ENCODE peak calls at places on chromosome 22, in ten cellular contexts. One of them, this sample, is unnamed.

GRCh38 chr22:26565181-26565580 is 24.8 kb downstream of the TPST2 start:
- DNase-seq in activated naive CD8-positive, alpha-beta T cell treated with anti-CD3 and anti-CD28 coated beads, Interleukin-2, amount 50 U/mL, for 24 hours: no peak
- DNase-seq in brain microvascular endothelial cell: no peak
- DNase-seq in HTR-8/SVneo: no peak
- DNase-seq in endothelial cell: no peak
- DNase-seq in activated T-helper 1 cell treated with Interleukin-2 at 50 U/mL for 16 hours: no peak
- DNase-seq in cardiac fibroblast: no peak
- DNase-seq in substantia nigra: no peak
- DNase-seq in EL: no peak
- DNase-seq in LHCN-M2: no peak
- DNase-seq in this sample: no peak

GRCh38 chr22:43563571-43563970 is 151.8 kb downstream of the MPPED1 start:
- DNase-seq in substantia nigra: no peak
- DNase-seq in EL: no peak
- DNase-seq in cardiac fibroblast: no peak
- DNase-seq in activated naive CD8-positive, alpha-beta T cell treated with anti-CD3 and anti-CD28 coated beads, Interleukin-2, amount 50 U/mL, for 24 hours: no peak
- DNase-seq in HTR-8/SVneo: no peak
- DNase-seq in LHCN-M2: no peak
- DNase-seq in brain microvascular endothelial cell: no peak
- DNase-seq in endothelial cell: no peak
- DNase-seq in activated T-helper 1 cell treated with Interleukin-2 at 50 U/mL for 16 hours: no peak
- DNase-seq in this sample: no peak

GRCh38 chr22:17774206-17774927 is at the start of gene BID:
- DNase-seq in cardiac fibroblast: no peak
- DNase-seq in LHCN-M2: no peak
- DNase-seq in EL: peak; percentile 46
- DNase-seq in activated naive CD8-positive, alpha-beta T cell treated with anti-CD3 and anti-CD28 coated beads, Interleukin-2, amount 50 U/mL, for 24 hours: peak; percentile 38
- DNase-seq in brain microvascular endothelial cell: no peak
- DNase-seq in endothelial cell: no peak
- DNase-seq in activated T-helper 1 cell treated with Interleukin-2 at 50 U/mL for 16 hours: peak; percentile 38
- DNase-seq in substantia nigra: no peak
- DNase-seq in HTR-8/SVneo: no peak
- DNase-seq in this sample: no peak

GRCh38 chr22:20582520-20583361 is 75.3 kb downstream of the MED15 start:
- DNase-seq in activated T-helper 1 cell treated with Interleukin-2 at 50 U/mL for 16 hours: no peak
- DNase-seq in EL: no peak
- DNase-seq in endothelial cell: no peak
- DNase-seq in activated naive CD8-positive, alpha-beta T cell treated with anti-CD3 and anti-CD28 coated beads, Interleukin-2, amount 50 U/mL, for 24 hours: no peak
- DNase-seq in HTR-8/SVneo: no peak
- DNase-seq in substantia nigra: no peak
- DNase-seq in cardiac fibroblast: no peak
- DNase-seq in brain microvascular endothelial cell: no peak
- DNase-seq in LHCN-M2: no peak
- DNase-seq in this sample: no peak

GRCh38 chr22:35258144-35258988 is 1.1 kb downstream of the HMGXB4 start:
- DNase-seq in activated naive CD8-positive, alpha-beta T cell treated with anti-CD3 and anti-CD28 coated beads, Interleukin-2, amount 50 U/mL, for 24 hours: no peak
- DNase-seq in brain microvascular endothelial cell: no peak
- DNase-seq in HTR-8/SVneo: peak; percentile 7
- DNase-seq in endothelial cell: peak; percentile 17
- DNase-seq in substantia nigra: no peak
- DNase-seq in activated T-helper 1 cell treated with Interleukin-2 at 50 U/mL for 16 hours: no peak
- DNase-seq in EL: peak; percentile 38
- DNase-seq in cardiac fibroblast: peak; percentile 28
- DNase-seq in LHCN-M2: peak; percentile 20
- DNase-seq in this sample: no peak

GRCh38 chr22:28547132-28547842 is 132.4 kb downstream of the TTC28 start:
- DNase-seq in EL: peak; percentile 81
- DNase-seq in activated naive CD8-positive, alpha-beta T cell treated with anti-CD3 and anti-CD28 coated beads, Interleukin-2, amount 50 U/mL, for 24 hours: no peak
- DNase-seq in endothelial cell: no peak
- DNase-seq in substantia nigra: no peak
- DNase-seq in activated T-helper 1 cell treated with Interleukin-2 at 50 U/mL for 16 hours: no peak
- DNase-seq in cardiac fibroblast: peak; percentile 78
- DNase-seq in HTR-8/SVneo: peak; percentile 42
- DNase-seq in LHCN-M2: peak; percentile 29
- DNase-seq in brain microvascular endothelial cell: no peak
- DNase-seq in this sample: no peak

GRCh38 chr22:41504397-41504796 is 35.5 kb downstream of the ACO2 start:
- DNase-seq in HTR-8/SVneo: no peak
- DNase-seq in brain microvascular endothelial cell: peak; percentile 49
- DNase-seq in cardiac fibroblast: peak; percentile 49
- DNase-seq in endothelial cell: no peak
- DNase-seq in activated T-helper 1 cell treated with Interleukin-2 at 50 U/mL for 16 hours: no peak
- DNase-seq in activated naive CD8-positive, alpha-beta T cell treated with anti-CD3 and anti-CD28 coated beads, Interleukin-2, amount 50 U/mL, for 24 hours: no peak
- DNase-seq in EL: no peak
- DNase-seq in LHCN-M2: peak; percentile 86
- DNase-seq in substantia nigra: no peak
- DNase-seq in this sample: no peak

GRCh38 chr22:26648761-26649363 is 8.5 kb upstream of the MIAT start:
- DNase-seq in HTR-8/SVneo: no peak
- DNase-seq in cardiac fibroblast: peak; percentile 89
- DNase-seq in endothelial cell: no peak
- DNase-seq in brain microvascular endothelial cell: no peak
- DNase-seq in EL: no peak
- DNase-seq in activated naive CD8-positive, alpha-beta T cell treated with anti-CD3 and anti-CD28 coated beads, Interleukin-2, amount 50 U/mL, for 24 hours: no peak
- DNase-seq in LHCN-M2: no peak
- DNase-seq in activated T-helper 1 cell treated with Interleukin-2 at 50 U/mL for 16 hours: no peak
- DNase-seq in substantia nigra: no peak
- DNase-seq in this sample: no peak

GRCh38 chr22:43897751-43898261 is 6.0 kb upstream of the PNPLA5 start:
- DNase-seq in HTR-8/SVneo: no peak
- DNase-seq in cardiac fibroblast: peak; percentile 54
- DNase-seq in brain microvascular endothelial cell: peak; percentile 79
- DNase-seq in LHCN-M2: peak; percentile 64
- DNase-seq in substantia nigra: no peak
- DNase-seq in endothelial cell: no peak
- DNase-seq in activated T-helper 1 cell treated with Interleukin-2 at 50 U/mL for 16 hours: no peak
- DNase-seq in EL: peak; percentile 74
- DNase-seq in activated naive CD8-positive, alpha-beta T cell treated with anti-CD3 and anti-CD28 coated beads, Interleukin-2, amount 50 U/mL, for 24 hours: no peak
- DNase-seq in this sample: no peak

GRCh38 chr22:28023036-28023435 is 104.0 kb upstream of the PITPNB start:
- DNase-seq in EL: no peak
- DNase-seq in activated naive CD8-positive, alpha-beta T cell treated with anti-CD3 and anti-CD28 coated beads, Interleukin-2, amount 50 U/mL, for 24 hours: no peak
- DNase-seq in activated T-helper 1 cell treated with Interleukin-2 at 50 U/mL for 16 hours: no peak
- DNase-seq in cardiac fibroblast: no peak
- DNase-seq in brain microvascular endothelial cell: no peak
- DNase-seq in substantia nigra: no peak
- DNase-seq in HTR-8/SVneo: no peak
- DNase-seq in endothelial cell: no peak
- DNase-seq in LHCN-M2: no peak
- DNase-seq in this sample: no peak

GRCh38 chr22:47848384-47848920 is 1086.0 kb downstream of the TBC1D22A start:
- DNase-seq in LHCN-M2: no peak
- DNase-seq in cardiac fibroblast: no peak
- DNase-seq in activated T-helper 1 cell treated with Interleukin-2 at 50 U/mL for 16 hours: no peak
- DNase-seq in HTR-8/SVneo: no peak
- DNase-seq in endothelial cell: no peak
- DNase-seq in EL: no peak
- DNase-seq in brain microvascular endothelial cell: no peak
- DNase-seq in activated naive CD8-positive, alpha-beta T cell treated with anti-CD3 and anti-CD28 coated beads, Interleukin-2, amount 50 U/mL, for 24 hours: no peak
- DNase-seq in substantia nigra: no peak
- DNase-seq in this sample: no peak

GRCh38 chr22:44407404-44408226 is 90.4 kb downstream of the RTL6 start:
- DNase-seq in cardiac fibroblast: no peak
- DNase-seq in EL: no peak
- DNase-seq in LHCN-M2: no peak
- DNase-seq in HTR-8/SVneo: no peak
- DNase-seq in activated T-helper 1 cell treated with Interleukin-2 at 50 U/mL for 16 hours: no peak
- DNase-seq in substantia nigra: no peak
- DNase-seq in endothelial cell: no peak
- DNase-seq in activated naive CD8-positive, alpha-beta T cell treated with anti-CD3 and anti-CD28 coated beads, Interleukin-2, amount 50 U/mL, for 24 hours: no peak
- DNase-seq in brain microvascular endothelial cell: no peak
- DNase-seq in this sample: no peak

GRCh38 chr22:19169947-19170318 is 8.6 kb downstream of the SLC25A1 start:
- DNase-seq in activated T-helper 1 cell treated with Interleukin-2 at 50 U/mL for 16 hours: no peak
- DNase-seq in brain microvascular endothelial cell: no peak
- DNase-seq in substantia nigra: no peak
- DNase-seq in LHCN-M2: no peak
- DNase-seq in EL: no peak
- DNase-seq in cardiac fibroblast: no peak
- DNase-seq in activated naive CD8-positive, alpha-beta T cell treated with anti-CD3 and anti-CD28 coated beads, Interleukin-2, amount 50 U/mL, for 24 hours: no peak
- DNase-seq in endothelial cell: no peak
- DNase-seq in HTR-8/SVneo: no peak
- DNase-seq in this sample: no peak

GRCh38 chr22:34878996-34879395 is 187.0 kb upstream of the ISX start:
- DNase-seq in substantia nigra: no peak
- DNase-seq in brain microvascular endothelial cell: no peak
- DNase-seq in LHCN-M2: no peak
- DNase-seq in endothelial cell: no peak
- DNase-seq in HTR-8/SVneo: no peak
- DNase-seq in activated T-helper 1 cell treated with Interleukin-2 at 50 U/mL for 16 hours: no peak
- DNase-seq in activated naive CD8-positive, alpha-beta T cell treated with anti-CD3 and anti-CD28 coated beads, Interleukin-2, amount 50 U/mL, for 24 hours: no peak
- DNase-seq in EL: peak; percentile 79
- DNase-seq in cardiac fibroblast: no peak
- DNase-seq in this sample: no peak

GRCh38 chr22:17492247-17492646 is 71.1 kb upstream of the SLC25A18 start:
- DNase-seq in LHCN-M2: no peak
- DNase-seq in activated T-helper 1 cell treated with Interleukin-2 at 50 U/mL for 16 hours: no peak
- DNase-seq in cardiac fibroblast: no peak
- DNase-seq in activated naive CD8-positive, alpha-beta T cell treated with anti-CD3 and anti-CD28 coated beads, Interleukin-2, amount 50 U/mL, for 24 hours: no peak
- DNase-seq in HTR-8/SVneo: no peak
- DNase-seq in endothelial cell: no peak
- DNase-seq in substantia nigra: no peak
- DNase-seq in brain microvascular endothelial cell: no peak
- DNase-seq in EL: no peak
- DNase-seq in this sample: no peak

GRCh38 chr22:19879248-19879575 is 24.5 kb upstream of the GNB1L start:
- DNase-seq in endothelial cell: no peak
- DNase-seq in brain microvascular endothelial cell: no peak
- DNase-seq in LHCN-M2: no peak
- DNase-seq in activated naive CD8-positive, alpha-beta T cell treated with anti-CD3 and anti-CD28 coated beads, Interleukin-2, amount 50 U/mL, for 24 hours: no peak
- DNase-seq in cardiac fibroblast: no peak
- DNase-seq in substantia nigra: no peak
- DNase-seq in EL: no peak
- DNase-seq in activated T-helper 1 cell treated with Interleukin-2 at 50 U/mL for 16 hours: no peak
- DNase-seq in HTR-8/SVneo: no peak
- DNase-seq in this sample: no peak

GRCh38 chr22:30186535-30186934 is 60.0 kb downstream of the LIF start:
- DNase-seq in EL: no peak
- DNase-seq in activated T-helper 1 cell treated with Interleukin-2 at 50 U/mL for 16 hours: no peak
- DNase-seq in brain microvascular endothelial cell: no peak
- DNase-seq in activated naive CD8-positive, alpha-beta T cell treated with anti-CD3 and anti-CD28 coated beads, Interleukin-2, amount 50 U/mL, for 24 hours: no peak
- DNase-seq in HTR-8/SVneo: no peak
- DNase-seq in substantia nigra: no peak
- DNase-seq in cardiac fibroblast: no peak
- DNase-seq in LHCN-M2: no peak
- DNase-seq in endothelial cell: no peak
- DNase-seq in this sample: no peak

GRCh38 chr22:30251661-30252226 is 5.2 kb upstream of the LIF start:
- DNase-seq in EL: peak; percentile 93
- DNase-seq in activated T-helper 1 cell treated with Interleukin-2 at 50 U/mL for 16 hours: no peak
- DNase-seq in activated naive CD8-positive, alpha-beta T cell treated with anti-CD3 and anti-CD28 coated beads, Interleukin-2, amount 50 U/mL, for 24 hours: no peak
- DNase-seq in brain microvascular endothelial cell: peak; percentile 84
- DNase-seq in cardiac fibroblast: peak; percentile 61
- DNase-seq in HTR-8/SVneo: no peak
- DNase-seq in substantia nigra: no peak
- DNase-seq in LHCN-M2: peak; percentile 45
- DNase-seq in endothelial cell: no peak
- DNase-seq in this sample: no peak

GRCh38 chr22:36366291-36366708 is 21.5 kb downstream of the MYH9 start:
- DNase-seq in cardiac fibroblast: peak; percentile 58
- DNase-seq in brain microvascular endothelial cell: no peak
- DNase-seq in EL: no peak
- DNase-seq in substantia nigra: no peak
- DNase-seq in LHCN-M2: no peak
- DNase-seq in activated naive CD8-positive, alpha-beta T cell treated with anti-CD3 and anti-CD28 coated beads, Interleukin-2, amount 50 U/mL, for 24 hours: no peak
- DNase-seq in HTR-8/SVneo: no peak
- DNase-seq in endothelial cell: no peak
- DNase-seq in activated T-helper 1 cell treated with Interleukin-2 at 50 U/mL for 16 hours: no peak
- DNase-seq in this sample: no peak

GRCh38 chr22:41713004-41713403 is 13.7 kb downstream of the MEI1 start:
- DNase-seq in LHCN-M2: no peak
- DNase-seq in brain microvascular endothelial cell: no peak
- DNase-seq in HTR-8/SVneo: no peak
- DNase-seq in cardiac fibroblast: no peak
- DNase-seq in EL: no peak
- DNase-seq in endothelial cell: no peak
- DNase-seq in substantia nigra: no peak
- DNase-seq in activated T-helper 1 cell treated with Interleukin-2 at 50 U/mL for 16 hours: no peak
- DNase-seq in activated naive CD8-positive, alpha-beta T cell treated with anti-CD3 and anti-CD28 coated beads, Interleukin-2, amount 50 U/mL, for 24 hours: no peak
- DNase-seq in this sample: no peak

GRCh38 chr22:49996192-49996531 is 16.4 kb downstream of the IL17REL start:
- DNase-seq in brain microvascular endothelial cell: no peak
- DNase-seq in endothelial cell: no peak
- DNase-seq in HTR-8/SVneo: no peak
- DNase-seq in substantia nigra: no peak
- DNase-seq in LHCN-M2: no peak
- DNase-seq in EL: no peak
- DNase-seq in activated T-helper 1 cell treated with Interleukin-2 at 50 U/mL for 16 hours: no peak
- DNase-seq in cardiac fibroblast: no peak
- DNase-seq in activated naive CD8-positive, alpha-beta T cell treated with anti-CD3 and anti-CD28 coated beads, Interleukin-2, amount 50 U/mL, for 24 hours: no peak
- DNase-seq in this sample: no peak

GRCh38 chr22:50261615-50262459 is at the start of gene MAPK12:
- DNase-seq in activated naive CD8-positive, alpha-beta T cell treated with anti-CD3 and anti-CD28 coated beads, Interleukin-2, amount 50 U/mL, for 24 hours: no peak
- DNase-seq in brain microvascular endothelial cell: no peak
- DNase-seq in EL: peak; percentile 56
- DNase-seq in substantia nigra: no peak
- DNase-seq in cardiac fibroblast: peak; percentile 64
- DNase-seq in activated T-helper 1 cell treated with Interleukin-2 at 50 U/mL for 16 hours: no peak
- DNase-seq in endothelial cell: no peak
- DNase-seq in LHCN-M2: no peak
- DNase-seq in HTR-8/SVneo: no peak
- DNase-seq in this sample: no peak

GRCh38 chr22:45448431-45448830 is 34.9 kb downstream of the RIBC2 start:
- DNase-seq in activated T-helper 1 cell treated with Interleukin-2 at 50 U/mL for 16 hours: no peak
- DNase-seq in EL: no peak
- DNase-seq in brain microvascular endothelial cell: no peak
- DNase-seq in LHCN-M2: no peak
- DNase-seq in endothelial cell: no peak
- DNase-seq in activated naive CD8-positive, alpha-beta T cell treated with anti-CD3 and anti-CD28 coated beads, Interleukin-2, amount 50 U/mL, for 24 hours: no peak
- DNase-seq in substantia nigra: no peak
- DNase-seq in cardiac fibroblast: peak; percentile 94
- DNase-seq in HTR-8/SVneo: no peak
- DNase-seq in this sample: no peak

GRCh38 chr22:47307812-47308211 is 545.4 kb downstream of the TBC1D22A start:
- DNase-seq in LHCN-M2: no peak
- DNase-seq in HTR-8/SVneo: no peak
- DNase-seq in EL: no peak
- DNase-seq in endothelial cell: no peak
- DNase-seq in substantia nigra: no peak
- DNase-seq in cardiac fibroblast: no peak
- DNase-seq in brain microvascular endothelial cell: no peak
- DNase-seq in activated naive CD8-positive, alpha-beta T cell treated with anti-CD3 and anti-CD28 coated beads, Interleukin-2, amount 50 U/mL, for 24 hours: no peak
- DNase-seq in activated T-helper 1 cell treated with Interleukin-2 at 50 U/mL for 16 hours: no peak
- DNase-seq in this sample: no peak

GRCh38 chr22:37809672-37810333 is 2.1 kb downstream of the GCAT start:
- DNase-seq in activated T-helper 1 cell treated with Interleukin-2 at 50 U/mL for 16 hours: no peak
- DNase-seq in LHCN-M2: no peak
- DNase-seq in EL: no peak
- DNase-seq in activated naive CD8-positive, alpha-beta T cell treated with anti-CD3 and anti-CD28 coated beads, Interleukin-2, amount 50 U/mL, for 24 hours: no peak
- DNase-seq in cardiac fibroblast: no peak
- DNase-seq in brain microvascular endothelial cell: no peak
- DNase-seq in HTR-8/SVneo: no peak
- DNase-seq in substantia nigra: no peak
- DNase-seq in endothelial cell: no peak
- DNase-seq in this sample: no peak

GRCh38 chr22:38924197-38924952 is 33.0 kb upstream of the APOBEC3A start:
- DNase-seq in substantia nigra: no peak
- DNase-seq in EL: peak; percentile 93
- DNase-seq in activated T-helper 1 cell treated with Interleukin-2 at 50 U/mL for 16 hours: no peak
- DNase-seq in endothelial cell: no peak
- DNase-seq in activated naive CD8-positive, alpha-beta T cell treated with anti-CD3 and anti-CD28 coated beads, Interleukin-2, amount 50 U/mL, for 24 hours: no peak
- DNase-seq in brain microvascular endothelial cell: peak; percentile 88
- DNase-seq in HTR-8/SVneo: peak; percentile 52
- DNase-seq in LHCN-M2: peak; percentile 79
- DNase-seq in cardiac fibroblast: peak; percentile 94
- DNase-seq in this sample: peak; percentile 55

GRCh38 chr22:44385781-44386180 is 73.0 kb upstream of the SHISAL1 start:
- DNase-seq in HTR-8/SVneo: no peak
- DNase-seq in LHCN-M2: no peak
- DNase-seq in endothelial cell: no peak
- DNase-seq in activated T-helper 1 cell treated with Interleukin-2 at 50 U/mL for 16 hours: no peak
- DNase-seq in substantia nigra: no peak
- DNase-seq in cardiac fibroblast: no peak
- DNase-seq in EL: no peak
- DNase-seq in activated naive CD8-positive, alpha-beta T cell treated with anti-CD3 and anti-CD28 coated beads, Interleukin-2, amount 50 U/mL, for 24 hours: no peak
- DNase-seq in brain microvascular endothelial cell: no peak
- DNase-seq in this sample: no peak

GRCh38 chr22:20664594-20664959 is 109.3 kb upstream of the SERPIND1 start:
- DNase-seq in cardiac fibroblast: no peak
- DNase-seq in activated naive CD8-positive, alpha-beta T cell treated with anti-CD3 and anti-CD28 coated beads, Interleukin-2, amount 50 U/mL, for 24 hours: no peak
- DNase-seq in LHCN-M2: no peak
- DNase-seq in EL: no peak
- DNase-seq in activated T-helper 1 cell treated with Interleukin-2 at 50 U/mL for 16 hours: no peak
- DNase-seq in endothelial cell: no peak
- DNase-seq in brain microvascular endothelial cell: no peak
- DNase-seq in HTR-8/SVneo: no peak
- DNase-seq in substantia nigra: no peak
- DNase-seq in this sample: no peak

This sample was measured in Panc1.